ENCODE peak calls at places on chromosomes 7 and 10, in ten cellular contexts. N is spleen, C is breast epithelium, F is HCT116, M is sigmoid colon, B is H1, L is suprapubic skin, S is endothelial cell of umbilical vein, Q is stomach, T is prostate gland. V is an unnamed sample.

GRCh38 chr7:153386581-153386980 is 627.0 kb downstream of the ACTR3B start:
- DNase-seq in N (no peak), C (no peak), F (no peak), M (no peak), B (peak; percentile 33), L (no peak), S (no peak), Q (no peak), T (no peak), V (no peak)

GRCh38 chr7:155800301-155800700 is 12.0 kb downstream of the SHH start:
- DNase-seq in N (no peak), C (no peak), F (no peak), M (no peak), B (no peak), L (no peak), S (no peak), Q (no peak), T (no peak), V (no peak)

GRCh38 chr10:90417056-90417455 is 440.8 kb downstream of the HTR7 start:
- DNase-seq in N (no peak), C (no peak), F (no peak), M (no peak), B (no peak), L (no peak), S (no peak), Q (no peak), T (no peak), V (no peak)

GRCh38 chr7:1230411-1231213 is 2.1 kb upstream of the UNCX start:
- DNase-seq in N (no peak), C (no peak), F (no peak), M (no peak), B (no peak), L (no peak), S (no peak), Q (no peak), T (no peak), V (no peak)

GRCh38 chr7:36747969-36748574 is 23.8 kb upstream of the AOAH start:
- DNase-seq in N (no peak), C (no peak), F (no peak), M (no peak), B (no peak), L (no peak), S (no peak), Q (no peak), T (no peak), V (no peak)

GRCh38 chr10:89306019-89306418 is 4.2 kb downstream of the IFIT2 start:
- DNase-seq in N (no peak), C (no peak), F (no peak), M (no peak), B (no peak), L (no peak), S (no peak), Q (no peak), T (no peak), V (no peak)

GRCh38 chr10:120950103-120950561 is 99.0 kb downstream of the WDR11 start:
- DNase-seq in N (no peak), C (no peak), F (no peak), M (no peak), B (peak; percentile 54), L (no peak), S (no peak), Q (no peak), T (no peak), V (no peak)

GRCh38 chr7:80450621-80451308 is 61.1 kb downstream of the GNAT3 start:
- DNase-seq in N (no peak), C (no peak), F (no peak), M (no peak), B (no peak), L (no peak), S (no peak), Q (no peak), T (no peak), V (no peak)

GRCh38 chr7:143244321-143244720 is 18.9 kb upstream of the GSTK1 start:
- DNase-seq in N (no peak), C (no peak), F (no peak), M (no peak), B (no peak), L (no peak), S (no peak), Q (no peak), T (no peak), V (no peak)

GRCh38 chr10:13848530-13849425 is 262.0 kb downstream of the PRPF18 start:
- DNase-seq in N (no peak), C (no peak), F (no peak), M (peak; percentile 41), B (no peak), L (peak; percentile 24), S (no peak), Q (no peak), T (no peak), V (no peak)

GRCh38 chr7:138396251-138397070 is 63.6 kb upstream of the TRIM24 start:
- DNase-seq in N (no peak), C (no peak), F (no peak), M (no peak), B (no peak), L (no peak), S (no peak), Q (peak; percentile 76), T (no peak), V (no peak)

GRCh38 chr7:38316733-38317360 is 43.4 kb upstream of the TARP start:
- DNase-seq in N (no peak), C (no peak), F (no peak), M (no peak), B (no peak), L (no peak), S (no peak), Q (no peak), T (no peak), V (no peak)

GRCh38 chr7:142383826-142384507 is 126.1 kb upstream of the PRSS58 start:
- DNase-seq in N (no peak), C (no peak), F (no peak), M (no peak), B (no peak), L (no peak), S (no peak), Q (no peak), T (no peak), V (no peak)

DNA sequence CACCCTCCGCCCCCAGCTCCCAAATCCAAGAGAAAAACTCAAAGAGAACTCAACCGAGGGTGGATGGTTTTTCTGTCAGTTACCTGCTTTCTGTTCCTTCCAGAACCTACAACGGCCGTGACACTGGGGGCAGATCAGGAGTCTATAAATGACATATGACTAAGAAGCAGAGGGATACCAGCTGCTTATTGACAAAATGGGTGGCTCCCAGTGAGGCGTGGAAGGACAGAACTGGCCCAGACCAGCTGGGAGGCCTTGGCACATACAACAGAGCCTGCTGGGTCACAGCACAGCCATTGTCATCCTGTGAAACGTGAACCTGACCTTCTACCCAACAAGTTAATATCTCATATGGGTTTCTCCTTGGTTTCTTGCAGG is 84.3 kb upstream of the ADRB1 start:
- DNase-seq in N (no peak), C (no peak), F (no peak), M (no peak), B (no peak), L (no peak), S (no peak), Q (peak; percentile 73), T (peak; percentile 83), V (no peak)
- TF ChIP-seq POLR2A in N (no peak), C (no peak), F (no peak), M (no peak), B (no peak), L (no peak), S (no peak), Q (no peak), T (no peak), V (peak; percentile 8)

DNA sequence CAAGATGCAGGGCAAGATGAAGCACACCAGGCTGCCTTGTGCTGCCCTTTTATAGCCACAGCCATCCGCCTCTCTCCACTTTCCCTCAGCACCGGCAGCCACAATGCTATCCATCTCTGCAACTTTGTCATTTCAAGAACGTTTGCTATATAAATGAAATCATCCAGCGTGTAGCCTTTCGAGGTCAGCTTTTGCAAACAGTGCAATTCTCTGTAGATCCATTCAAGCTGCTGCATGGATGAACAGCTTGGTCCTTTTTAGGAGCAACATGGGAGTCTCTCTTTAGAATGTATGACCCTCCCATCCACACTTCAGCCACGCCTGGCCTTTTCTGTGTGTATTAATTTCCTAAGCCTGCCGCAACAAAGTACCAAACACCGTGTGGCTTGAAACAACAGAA is 6.5 kb upstream of the IL15RA start:
- DNase-seq in N (no peak), C (no peak), F (no peak), M (peak; percentile 78), B (peak; percentile 20), L (no peak), S (no peak), Q (no peak), T (no peak), V (no peak)
- TF ChIP-seq POLR2AphosphoS5 in N (no peak), C (no peak), F (no peak), M (peak; percentile 46), B (no peak), L (no peak), S (no peak), Q (no peak), T (peak; percentile 3), V (no peak)

GRCh38 chr10:43396061-43396927 is 12.7 kb downstream of the HNRNPF start:
- DNase-seq in N (peak; percentile 95), C (peak; percentile 60), F (no peak), M (peak; percentile 91), B (peak; percentile 85), L (peak; percentile 86), S (peak; percentile 67), Q (peak; percentile 86), T (peak; percentile 88), V (peak; percentile 86)
- TF ChIP-seq POLR2A in N (no peak), C (no peak), F (no peak), M (no peak), B (peak; percentile 59), L (no peak), S (peak; percentile 9), Q (no peak), T (peak; percentile 31), V (no peak)

GRCh38 chr7:74226633-74227032 is 16.8 kb downstream of the LAT2 start:
- DNase-seq in N (peak; percentile 84), C (no peak), F (no peak), M (no peak), B (no peak), L (no peak), S (no peak), Q (no peak), T (no peak), V (no peak)
- TF ChIP-seq POLR2AphosphoS5 in N (no peak), C (no peak), F (no peak), M (no peak), B (no peak), L (no peak), S (no peak), Q (no peak), T (no peak), V (peak; percentile 49)

GRCh38 chr7:24962418-24962962 is 17.5 kb downstream of the OSBPL3 start:
- DNase-seq in N (no peak), C (no peak), F (no peak), M (no peak), B (no peak), L (no peak), S (no peak), Q (peak; percentile 35), T (no peak), V (no peak)
- TF ChIP-seq POLR2A in N (no peak), C (no peak), F (no peak), M (no peak), B (no peak), L (no peak), S (no peak), Q (no peak), T (no peak), V (no peak)